ENCODE peak calls at places on chromosomes 4 and X, in six cellular contexts. F is ELR, Q is iris pigment epithelial cell, B is H9, E is fibroblast of mammary gland, O is HepG2. L is an unnamed sample.

GRCh38 chrX:74445099-74445498 is 23.8 kb downstream of the SLC16A2 start:
- DNase-seq in F (no peak), Q (no peak), B (no peak), E (no peak), O (no peak), L (no peak)

GRCh38 chr4:2044542-2045517 is 14.3 kb upstream of the NAT8L start:
- DNase-seq in F (no peak), Q (no peak), B (no peak), E (no peak), O (no peak), L (peak; percentile 68)

GRCh38 chr4:139630991-139631390 is 34.6 kb upstream of the MGST2 start:
- DNase-seq in F (no peak), Q (no peak), B (no peak), E (no peak), O (peak; percentile 29), L (no peak)

GRCh38 chr4:128787509-128788311 is 21.8 kb upstream of the JADE1 start:
- DNase-seq in F (no peak), Q (no peak), B (no peak), E (peak; percentile 44), O (no peak), L (no peak)

GRCh38 chrX:123173833-123174232 is 10.2 kb upstream of the GRIA3 start:
- DNase-seq in F (no peak), Q (no peak), B (no peak), E (peak; percentile 46), O (no peak), L (no peak)

GRCh38 chr4:177047851-177048174 is 255.1 kb upstream of the VEGFC start:
- DNase-seq in F (peak; percentile 80), Q (peak; percentile 24), B (no peak), E (peak; percentile 66), O (no peak), L (no peak)

GRCh38 chr4:127251423-127251822 is 381.3 kb upstream of the INTU start:
- DNase-seq in F (peak; percentile 63), Q (peak; percentile 56), B (no peak), E (peak; percentile 39), O (no peak), L (no peak)

GRCh38 chrX:106862972-106863688 is 40.0 kb downstream of the RIPPLY1 start:
- DNase-seq in F (peak; percentile 20), Q (peak; percentile 17), B (peak; percentile 71), E (peak; percentile 9), O (peak; percentile 3), L (no peak)

GRCh38 chr4:55758081-55758480 is 61.5 kb upstream of the EXOC1L start:
- DNase-seq in F (peak; percentile 9), Q (no peak), B (no peak), E (peak; percentile 60), O (no peak), L (no peak)

GRCh38 chr4:14644568-14645282 is 357.6 kb upstream of the CPEB2 start:
- DNase-seq in F (no peak), Q (no peak), B (no peak), E (no peak), O (no peak), L (no peak)

GRCh38 chr4:135371137-135371536 is 1169.5 kb upstream of the PABPC4L start:
- DNase-seq in F (no peak), Q (no peak), B (peak; percentile 50), E (no peak), O (peak; percentile 15), L (no peak)

GRCh38 chrX:10071451-10072163 is 85.2 kb upstream of the CLCN4 start:
- DNase-seq in F (no peak), Q (no peak), B (no peak), E (peak; percentile 31), O (no peak), L (no peak)

GRCh38 chr4:179569549-179569948 is 2127.3 kb upstream of the AGA start:
- DNase-seq in F (no peak), Q (no peak), B (no peak), E (no peak), O (no peak), L (no peak)

GRCh38 chrX:15815779-15816452 is 25.6 kb downstream of the ZRSR2 start:
- DNase-seq in F (peak; percentile 17), Q (peak; percentile 18), B (peak; percentile 60), E (peak; percentile 14), O (peak; percentile 5), L (no peak)

GRCh38 chr4:126264839-126265238 is 950.1 kb downstream of the FAT4 start:
- DNase-seq in F (peak; percentile 74), Q (peak; percentile 78), B (no peak), E (peak; percentile 63), O (no peak), L (no peak)

GRCh38 chr4:138090145-138090917 is 151.8 kb downstream of the SLC7A11 start:
- DNase-seq in F (peak; percentile 82), Q (peak; percentile 78), B (peak; percentile 42), E (peak; percentile 84), O (peak; percentile 64), L (no peak)

GRCh38 chrX:71143508-71143907 is 1.1 kb upstream of the NLGN3 start:
- DNase-seq in F (no peak), Q (peak; percentile 32), B (no peak), E (peak; percentile 64), O (no peak), L (no peak)

GRCh38 chr4:153468587-153468986 is 2.4 kb downstream of the TMEM131L start:
- DNase-seq in F (no peak), Q (no peak), B (no peak), E (no peak), O (no peak), L (no peak)

GRCh38 chr4:36256398-36256828 is 12.1 kb upstream of the ARAP2 start:
- DNase-seq in F (no peak), Q (no peak), B (no peak), E (no peak), O (no peak), L (no peak)

GRCh38 chrX:129984196-129984962 is 1.9 kb downstream of the BCORL1 start:
- DNase-seq in F (peak; percentile 41), Q (no peak), B (peak; percentile 34), E (no peak), O (no peak), L (peak; percentile 78)

GRCh38 chr4:86036729-86037128 is 323.1 kb downstream of the MAPK10 start:
- DNase-seq in F (peak; percentile 45), Q (peak; percentile 87), B (no peak), E (peak; percentile 41), O (no peak), L (no peak)

GRCh38 chr4:123813901-123814300 is 417.3 kb downstream of the SPRY1 start:
- DNase-seq in F (no peak), Q (no peak), B (no peak), E (no peak), O (no peak), L (no peak)

GRCh38 chrX:25198891-25199290 is 183.1 kb upstream of the ARX start:
- DNase-seq in F (no peak), Q (no peak), B (no peak), E (no peak), O (no peak), L (no peak)

GRCh38 chr4:98399915-98400314 is 138.7 kb downstream of the RAP1GDS1 start:
- DNase-seq in F (no peak), Q (no peak), B (no peak), E (no peak), O (no peak), L (no peak)

GRCh38 chrX:39613997-39614679 is 483.6 kb downstream of the BCOR start:
- DNase-seq in F (no peak), Q (no peak), B (peak; percentile 72), E (no peak), O (no peak), L (no peak)

GRCh38 chrX:134480061-134480460 is 20.1 kb downstream of the HPRT1 start:
- DNase-seq in F (peak; percentile 22), Q (peak; percentile 64), B (no peak), E (peak; percentile 65), O (no peak), L (no peak)

GRCh38 chr4:150886597-150886996 is 128.5 kb downstream of the LRBA start:
- DNase-seq in F (peak; percentile 12), Q (peak; percentile 55), B (no peak), E (peak; percentile 71), O (no peak), L (no peak)

GRCh38 chr4:111510535-111510934 is 634.7 kb upstream of the FAM241A start:
- DNase-seq in F (peak; percentile 81), Q (peak; percentile 28), B (no peak), E (peak; percentile 57), O (no peak), L (no peak)

GRCh38 chr4:1171306-1172227 is 816 bp downstream of the SPON2 start:
- DNase-seq in F (no peak), Q (peak; percentile 38), B (peak; percentile 59), E (no peak), O (no peak), L (peak; percentile 80)